ENCODE peak calls at places on chromosome 13, in six cellular contexts. One of them, this sample, is unnamed.

GRCh38 chr13:75139291-75139690 is 342.7 kb downstream of the TBC1D4 start:
- DNase-seq in activated CD4-positive, alpha-beta T cell treated with anti-CD3 and anti-CD28 coated beads for 1 hour: no peak
- DNase-seq in IMR-90: peak
- DNase-seq in heart left ventricle: no peak
- DNase-seq in stromal cell of bone marrow: no peak
- DNase-seq in DMS53: no peak
- DNase-seq in this sample: no peak

GRCh38 chr13:48232420-48233096 is 448 bp upstream of the ITM2B start:
- DNase-seq in activated CD4-positive, alpha-beta T cell treated with anti-CD3 and anti-CD28 coated beads for 1 hour: no peak
- DNase-seq in IMR-90: no peak
- DNase-seq in heart left ventricle: no peak
- DNase-seq in stromal cell of bone marrow: no peak
- DNase-seq in DMS53: peak
- DNase-seq in this sample: no peak

GRCh38 chr13:73303858-73304257 is 245.1 kb downstream of the KLF5 start:
- DNase-seq in activated CD4-positive, alpha-beta T cell treated with anti-CD3 and anti-CD28 coated beads for 1 hour: no peak
- DNase-seq in IMR-90: peak
- DNase-seq in heart left ventricle: no peak
- DNase-seq in stromal cell of bone marrow: no peak
- DNase-seq in DMS53: no peak
- DNase-seq in this sample: no peak

GRCh38 chr13:20195846-20196245 is 3.1 kb upstream of the GJB2 start:
- DNase-seq in activated CD4-positive, alpha-beta T cell treated with anti-CD3 and anti-CD28 coated beads for 1 hour: no peak
- DNase-seq in IMR-90: no peak
- DNase-seq in heart left ventricle: no peak
- DNase-seq in stromal cell of bone marrow: no peak
- DNase-seq in DMS53: no peak
- DNase-seq in this sample: no peak

GRCh38 chr13:75550159-75550567 is 572 bp downstream of the UCHL3 start:
- DNase-seq in activated CD4-positive, alpha-beta T cell treated with anti-CD3 and anti-CD28 coated beads for 1 hour: no peak
- DNase-seq in IMR-90: peak
- DNase-seq in heart left ventricle: no peak
- DNase-seq in stromal cell of bone marrow: peak
- DNase-seq in DMS53: peak
- DNase-seq in this sample: no peak

GRCh38 chr13:99955747-99956472 is 15.7 kb downstream of the ZIC5 start:
- DNase-seq in activated CD4-positive, alpha-beta T cell treated with anti-CD3 and anti-CD28 coated beads for 1 hour: no peak
- DNase-seq in IMR-90: peak
- DNase-seq in heart left ventricle: no peak
- DNase-seq in stromal cell of bone marrow: peak
- DNase-seq in DMS53: peak
- DNase-seq in this sample: no peak

GRCh38 chr13:46183018-46183940 is 1.3 kb upstream of the LCP1 start:
- DNase-seq in activated CD4-positive, alpha-beta T cell treated with anti-CD3 and anti-CD28 coated beads for 1 hour: no peak
- DNase-seq in IMR-90: no peak
- DNase-seq in heart left ventricle: no peak
- DNase-seq in stromal cell of bone marrow: no peak
- DNase-seq in DMS53: no peak
- DNase-seq in this sample: no peak

GRCh38 chr13:110405597-110406450 is 98.7 kb downstream of the COL4A2 start:
- DNase-seq in activated CD4-positive, alpha-beta T cell treated with anti-CD3 and anti-CD28 coated beads for 1 hour: no peak
- DNase-seq in IMR-90: peak
- DNase-seq in heart left ventricle: no peak
- DNase-seq in stromal cell of bone marrow: peak
- DNase-seq in DMS53: no peak
- DNase-seq in this sample: no peak

GRCh38 chr13:77751513-77752456 is 54.3 kb downstream of the SLAIN1 start:
- DNase-seq in activated CD4-positive, alpha-beta T cell treated with anti-CD3 and anti-CD28 coated beads for 1 hour: no peak
- DNase-seq in IMR-90: peak
- DNase-seq in heart left ventricle: no peak
- DNase-seq in stromal cell of bone marrow: peak
- DNase-seq in DMS53: peak
- DNase-seq in this sample: no peak

GRCh38 chr13:40490086-40490723 is 176.2 kb downstream of the FOXO1 start:
- DNase-seq in activated CD4-positive, alpha-beta T cell treated with anti-CD3 and anti-CD28 coated beads for 1 hour: peak
- DNase-seq in IMR-90: no peak
- DNase-seq in heart left ventricle: no peak
- DNase-seq in stromal cell of bone marrow: no peak
- DNase-seq in DMS53: no peak
- DNase-seq in this sample: no peak

GRCh38 chr13:95560387-95560786 is 7.9 kb downstream of the CLDN10 start:
- DNase-seq in activated CD4-positive, alpha-beta T cell treated with anti-CD3 and anti-CD28 coated beads for 1 hour: no peak
- DNase-seq in IMR-90: no peak
- DNase-seq in heart left ventricle: no peak
- DNase-seq in stromal cell of bone marrow: no peak
- DNase-seq in DMS53: no peak
- DNase-seq in this sample: no peak

GRCh38 chr13:91698767-91699166 is 300.3 kb downstream of the GPC5 start:
- DNase-seq in activated CD4-positive, alpha-beta T cell treated with anti-CD3 and anti-CD28 coated beads for 1 hour: no peak
- DNase-seq in IMR-90: no peak
- DNase-seq in heart left ventricle: no peak
- DNase-seq in stromal cell of bone marrow: no peak
- DNase-seq in DMS53: no peak
- DNase-seq in this sample: no peak

GRCh38 chr13:42740753-42741152 is 40.6 kb upstream of the FAM216B start:
- DNase-seq in activated CD4-positive, alpha-beta T cell treated with anti-CD3 and anti-CD28 coated beads for 1 hour: no peak
- DNase-seq in IMR-90: no peak
- DNase-seq in heart left ventricle: peak
- DNase-seq in stromal cell of bone marrow: no peak
- DNase-seq in DMS53: peak
- DNase-seq in this sample: no peak

GRCh38 chr13:90867336-90867683 is 480.2 kb upstream of the MIR17HG start:
- DNase-seq in activated CD4-positive, alpha-beta T cell treated with anti-CD3 and anti-CD28 coated beads for 1 hour: no peak
- DNase-seq in IMR-90: peak
- DNase-seq in heart left ventricle: peak
- DNase-seq in stromal cell of bone marrow: peak
- DNase-seq in DMS53: peak
- DNase-seq in this sample: peak

GRCh38 chr13:34833562-34834182 is 108.4 kb upstream of the NBEA start:
- DNase-seq in activated CD4-positive, alpha-beta T cell treated with anti-CD3 and anti-CD28 coated beads for 1 hour: no peak
- DNase-seq in IMR-90: peak
- DNase-seq in heart left ventricle: no peak
- DNase-seq in stromal cell of bone marrow: no peak
- DNase-seq in DMS53: peak
- DNase-seq in this sample: no peak

GRCh38 chr13:95924389-95924994 is 128.7 kb downstream of the UGGT2 start:
- DNase-seq in activated CD4-positive, alpha-beta T cell treated with anti-CD3 and anti-CD28 coated beads for 1 hour: no peak
- DNase-seq in IMR-90: peak
- DNase-seq in heart left ventricle: no peak
- DNase-seq in stromal cell of bone marrow: peak
- DNase-seq in DMS53: peak
- DNase-seq in this sample: no peak

GRCh38 chr13:67390462-67391093 is 160.4 kb upstream of the PCDH9 start:
- DNase-seq in activated CD4-positive, alpha-beta T cell treated with anti-CD3 and anti-CD28 coated beads for 1 hour: no peak
- DNase-seq in IMR-90: peak
- DNase-seq in heart left ventricle: no peak
- DNase-seq in stromal cell of bone marrow: peak
- DNase-seq in DMS53: peak
- DNase-seq in this sample: no peak

GRCh38 chr13:19572280-19572679 is 10.9 kb upstream of the TPTE2 start:
- DNase-seq in activated CD4-positive, alpha-beta T cell treated with anti-CD3 and anti-CD28 coated beads for 1 hour: no peak
- DNase-seq in IMR-90: no peak
- DNase-seq in heart left ventricle: no peak
- DNase-seq in stromal cell of bone marrow: no peak
- DNase-seq in DMS53: no peak
- DNase-seq in this sample: no peak

GRCh38 chr13:33003458-33004019 is 12.7 kb upstream of the KL start:
- DNase-seq in activated CD4-positive, alpha-beta T cell treated with anti-CD3 and anti-CD28 coated beads for 1 hour: no peak
- DNase-seq in IMR-90: no peak
- DNase-seq in heart left ventricle: no peak
- DNase-seq in stromal cell of bone marrow: no peak
- DNase-seq in DMS53: peak
- DNase-seq in this sample: no peak

GRCh38 chr13:100458673-100459072 is 129.9 kb downstream of the GGACT start:
- DNase-seq in activated CD4-positive, alpha-beta T cell treated with anti-CD3 and anti-CD28 coated beads for 1 hour: no peak
- DNase-seq in IMR-90: no peak
- DNase-seq in heart left ventricle: no peak
- DNase-seq in stromal cell of bone marrow: no peak
- DNase-seq in DMS53: no peak
- DNase-seq in this sample: no peak

GRCh38 chr13:84641491-84641890 is 759.2 kb upstream of the SLITRK1 start:
- DNase-seq in activated CD4-positive, alpha-beta T cell treated with anti-CD3 and anti-CD28 coated beads for 1 hour: no peak
- DNase-seq in IMR-90: peak
- DNase-seq in heart left ventricle: no peak
- DNase-seq in stromal cell of bone marrow: peak
- DNase-seq in DMS53: no peak
- DNase-seq in this sample: no peak

GRCh38 chr13:91369432-91369831 is 21.9 kb downstream of the MIR17HG start:
- DNase-seq in activated CD4-positive, alpha-beta T cell treated with anti-CD3 and anti-CD28 coated beads for 1 hour: no peak
- DNase-seq in IMR-90: peak
- DNase-seq in heart left ventricle: no peak
- DNase-seq in stromal cell of bone marrow: no peak
- DNase-seq in DMS53: no peak
- DNase-seq in this sample: no peak

GRCh38 chr13:101565327-101565726 is 112.9 kb downstream of the ITGBL1 start:
- DNase-seq in activated CD4-positive, alpha-beta T cell treated with anti-CD3 and anti-CD28 coated beads for 1 hour: no peak
- DNase-seq in IMR-90: no peak
- DNase-seq in heart left ventricle: no peak
- DNase-seq in stromal cell of bone marrow: no peak
- DNase-seq in DMS53: no peak
- DNase-seq in this sample: no peak

GRCh38 chr13:57784633-57785032 is 153.1 kb downstream of the PCDH17 start:
- DNase-seq in activated CD4-positive, alpha-beta T cell treated with anti-CD3 and anti-CD28 coated beads for 1 hour: no peak
- DNase-seq in IMR-90: no peak
- DNase-seq in heart left ventricle: no peak
- DNase-seq in stromal cell of bone marrow: no peak
- DNase-seq in DMS53: no peak
- DNase-seq in this sample: no peak

GRCh38 chr13:78032132-78032531 is 113.5 kb upstream of the EDNRB start:
- DNase-seq in activated CD4-positive, alpha-beta T cell treated with anti-CD3 and anti-CD28 coated beads for 1 hour: no peak
- DNase-seq in IMR-90: no peak
- DNase-seq in heart left ventricle: no peak
- DNase-seq in stromal cell of bone marrow: no peak
- DNase-seq in DMS53: no peak
- DNase-seq in this sample: no peak

GRCh38 chr13:99124695-99125334 is 75.8 kb upstream of the UBAC2 start:
- DNase-seq in activated CD4-positive, alpha-beta T cell treated with anti-CD3 and anti-CD28 coated beads for 1 hour: no peak
- DNase-seq in IMR-90: peak
- DNase-seq in heart left ventricle: no peak
- DNase-seq in stromal cell of bone marrow: peak
- DNase-seq in DMS53: peak
- DNase-seq in this sample: no peak

GRCh38 chr13:105144020-105144419 is 1391.4 kb downstream of the EFNB2 start:
- DNase-seq in activated CD4-positive, alpha-beta T cell treated with anti-CD3 and anti-CD28 coated beads for 1 hour: no peak
- DNase-seq in IMR-90: no peak
- DNase-seq in heart left ventricle: no peak
- DNase-seq in stromal cell of bone marrow: no peak
- DNase-seq in DMS53: no peak
- DNase-seq in this sample: no peak

GRCh38 chr13:51865838-51866237 is 4.1 kb downstream of the CCDC70 start:
- DNase-seq in activated CD4-positive, alpha-beta T cell treated with anti-CD3 and anti-CD28 coated beads for 1 hour: no peak
- DNase-seq in IMR-90: no peak
- DNase-seq in heart left ventricle: no peak
- DNase-seq in stromal cell of bone marrow: no peak
- DNase-seq in DMS53: no peak
- DNase-seq in this sample: no peak

GRCh38 chr13:113833111-113833830 is 30.6 kb downstream of the GAS6 start:
- DNase-seq in activated CD4-positive, alpha-beta T cell treated with anti-CD3 and anti-CD28 coated beads for 1 hour: no peak
- DNase-seq in IMR-90: no peak
- DNase-seq in heart left ventricle: no peak
- DNase-seq in stromal cell of bone marrow: no peak
- DNase-seq in DMS53: no peak
- DNase-seq in this sample: no peak

GRCh38 chr13:31545616-31546015 is 193.7 kb upstream of the RXFP2 start:
- DNase-seq in activated CD4-positive, alpha-beta T cell treated with anti-CD3 and anti-CD28 coated beads for 1 hour: no peak
- DNase-seq in IMR-90: no peak
- DNase-seq in heart left ventricle: no peak
- DNase-seq in stromal cell of bone marrow: no peak
- DNase-seq in DMS53: no peak
- DNase-seq in this sample: no peak

GRCh38 chr13:99506632-99507031 is 5.4 kb downstream of the TM9SF2 start:
- DNase-seq in activated CD4-positive, alpha-beta T cell treated with anti-CD3 and anti-CD28 coated beads for 1 hour: no peak
- DNase-seq in IMR-90: no peak
- DNase-seq in heart left ventricle: no peak
- DNase-seq in stromal cell of bone marrow: no peak
- DNase-seq in DMS53: no peak
- DNase-seq in this sample: no peak

GRCh38 chr13:82654851-82655517 is 1227.3 kb downstream of the SLITRK1 start:
- DNase-seq in activated CD4-positive, alpha-beta T cell treated with anti-CD3 and anti-CD28 coated beads for 1 hour: no peak
- DNase-seq in IMR-90: peak
- DNase-seq in heart left ventricle: peak
- DNase-seq in stromal cell of bone marrow: peak
- DNase-seq in DMS53: no peak
- DNase-seq in this sample: no peak

GRCh38 chr13:41018583-41018909 is 570 bp downstream of the ELF1 start:
- DNase-seq in activated CD4-positive, alpha-beta T cell treated with anti-CD3 and anti-CD28 coated beads for 1 hour: no peak
- DNase-seq in IMR-90: no peak
- DNase-seq in heart left ventricle: no peak
- DNase-seq in stromal cell of bone marrow: no peak
- DNase-seq in DMS53: no peak
- DNase-seq in this sample: no peak

GRCh38 chr13:38590230-38590629 is 96.6 kb upstream of the FREM2 start:
- DNase-seq in activated CD4-positive, alpha-beta T cell treated with anti-CD3 and anti-CD28 coated beads for 1 hour: no peak
- DNase-seq in IMR-90: no peak
- DNase-seq in heart left ventricle: no peak
- DNase-seq in stromal cell of bone marrow: no peak
- DNase-seq in DMS53: peak
- DNase-seq in this sample: no peak

GRCh38 chr13:51035469-51035868 is 75.6 kb downstream of the C13orf42 start:
- DNase-seq in activated CD4-positive, alpha-beta T cell treated with anti-CD3 and anti-CD28 coated beads for 1 hour: no peak
- DNase-seq in IMR-90: no peak
- DNase-seq in heart left ventricle: no peak
- DNase-seq in stromal cell of bone marrow: peak
- DNase-seq in DMS53: peak
- DNase-seq in this sample: no peak

GRCh38 chr13:31755803-31756212 is 16.5 kb downstream of the RXFP2 start:
- DNase-seq in activated CD4-positive, alpha-beta T cell treated with anti-CD3 and anti-CD28 coated beads for 1 hour: no peak
- DNase-seq in IMR-90: peak
- DNase-seq in heart left ventricle: no peak
- DNase-seq in stromal cell of bone marrow: peak
- DNase-seq in DMS53: no peak
- DNase-seq in this sample: no peak

This sample was measured in amygdala.